ENCODE peak calls at places on chromosomes 11 and 22, in nine cellular contexts. C, T, S, M, W, H, Q, F and N are unnamed samples.

GRCh38 chr11:33654594-33654993 is 46.0 kb downstream of the C11orf91 start:
- DNase-seq in C (no peak), T (no peak), S (no peak), M (no peak), W (no peak), H (no peak), Q (no peak), F (no peak), N (no peak)

GRCh38 chr11:19472679-19473078 is 231.9 kb upstream of the E2F8 start:
- DNase-seq in C (no peak), T (peak), S (no peak), M (peak), W (no peak), H (peak), Q (no peak), F (no peak), N (no peak)

GRCh38 chr11:17734986-17735822 is 623 bp downstream of the KCNC1 start:
- DNase-seq in C (peak), T (peak), S (no peak), M (peak), W (peak), H (peak), Q (no peak), F (no peak), N (peak)

GRCh38 chr11:111913031-111913861 is 712 bp downstream of the HSPB2 start:
- DNase-seq in C (no peak), T (peak), S (no peak), M (peak), W (peak), H (peak), Q (peak), F (no peak), N (no peak)

GRCh38 chr11:45385844-45386243 is 99.7 kb upstream of the SYT13 start:
- DNase-seq in C (no peak), T (no peak), S (peak), M (no peak), W (no peak), H (no peak), Q (no peak), F (no peak), N (no peak)

GRCh38 chr22:46007848-46008261 is 30.9 kb upstream of the WNT7B start:
- DNase-seq in C (no peak), T (peak), S (no peak), M (peak), W (peak), H (peak), Q (peak), F (no peak), N (no peak)

GRCh38 chr11:72014761-72015320 is 16.1 kb downstream of the IL18BP start:
- DNase-seq in C (no peak), T (no peak), S (no peak), M (no peak), W (no peak), H (no peak), Q (no peak), F (no peak), N (no peak)

GRCh38 chr22:22746963-22747933 is 102.8 kb downstream of the GGTLC2 start:
- DNase-seq in C (no peak), T (no peak), S (no peak), M (no peak), W (no peak), H (no peak), Q (no peak), F (peak), N (no peak)

GRCh38 chr11:68050371-68050841 is 11.6 kb downstream of the TCIRG1 start:
- DNase-seq in C (no peak), T (no peak), S (no peak), M (no peak), W (peak), H (no peak), Q (no peak), F (no peak), N (no peak)

GRCh38 chr11:130775306-130776043 is 140.8 kb downstream of the SNX19 start:
- DNase-seq in C (no peak), T (no peak), S (no peak), M (peak), W (no peak), H (peak), Q (no peak), F (no peak), N (no peak)

DNA sequence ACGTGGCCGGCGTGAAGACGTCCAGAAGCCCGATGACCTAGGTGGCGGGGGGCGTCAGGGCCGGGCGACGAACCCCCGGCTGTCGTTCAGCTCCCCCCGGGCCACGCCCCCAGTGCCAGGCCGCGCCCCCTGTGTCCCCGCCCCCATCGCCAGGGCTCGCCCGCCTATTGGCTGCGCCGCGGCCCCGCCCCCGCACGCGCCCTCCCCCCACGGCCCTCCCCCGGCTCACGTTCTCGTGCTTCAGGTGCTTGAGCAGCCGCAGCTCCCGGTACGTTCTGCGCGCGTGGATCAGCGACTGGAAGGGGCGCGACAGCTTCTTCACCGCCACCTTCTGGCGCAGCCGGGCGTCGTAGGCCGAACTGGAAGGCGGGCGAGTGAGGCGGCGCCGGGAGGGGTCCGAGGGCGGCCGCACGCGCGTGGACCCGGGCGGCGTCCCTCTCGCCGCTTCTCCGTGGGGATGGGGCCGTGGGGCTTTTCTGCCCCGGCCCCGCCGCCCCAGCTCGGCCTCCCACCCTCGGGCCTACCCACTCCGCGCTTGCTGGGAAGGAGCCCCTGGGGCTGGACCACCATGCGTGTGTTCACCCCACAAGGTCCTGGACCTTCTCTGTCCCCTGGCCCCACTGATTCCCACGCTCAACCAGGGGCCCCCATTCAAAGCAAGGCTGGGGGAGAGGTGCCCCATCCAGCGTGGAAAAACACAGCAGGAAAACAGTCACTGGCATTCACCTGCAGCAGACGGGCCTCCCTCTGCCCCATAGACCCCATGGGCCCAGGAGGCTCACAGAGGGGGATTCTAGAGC is 2.4 kb downstream of the MAPK11 start:
- DNase-seq in C (peak), T (peak), S (peak), M (peak), W (peak), H (peak), Q (peak), F (peak), N (no peak)
- H3K4me3 ChIP-seq in C (peak), T (no peak), S (no peak), M (peak), W (peak), H (peak), Q (peak), F (peak), N (no peak)

GRCh38 chr11:35362571-35362980 is 56.8 kb downstream of the SLC1A2 start:
- DNase-seq in C (no peak), T (no peak), S (no peak), M (peak), W (no peak), H (no peak), Q (no peak), F (no peak), N (no peak)
- H3K4me3 ChIP-seq in C (no peak), T (no peak), S (no peak), M (no peak), W (no peak), H (no peak), Q (no peak), F (no peak), N (no peak)

GRCh38 chr11:1219446-1219835 is 3.4 kb upstream of the MUC5B start:
- DNase-seq in C (no peak), T (no peak), S (no peak), M (no peak), W (peak), H (no peak), Q (no peak), F (no peak), N (no peak)

GRCh38 chr11:1217151-1217550 is 5.7 kb upstream of the MUC5B start:
- DNase-seq in C (no peak), T (no peak), S (no peak), M (no peak), W (no peak), H (no peak), Q (no peak), F (no peak), N (no peak)

GRCh38 chr11:1219836-1220810 is 2.7 kb upstream of the MUC5B start:
- DNase-seq in C (peak), T (peak), S (no peak), M (no peak), W (peak), H (peak), Q (no peak), F (no peak), N (no peak)

GRCh38 chr11:1218788-1219445 is 3.9 kb upstream of the MUC5B start:
- DNase-seq in C (peak), T (no peak), S (no peak), M (no peak), W (peak), H (no peak), Q (no peak), F (no peak), N (no peak)

DNA sequence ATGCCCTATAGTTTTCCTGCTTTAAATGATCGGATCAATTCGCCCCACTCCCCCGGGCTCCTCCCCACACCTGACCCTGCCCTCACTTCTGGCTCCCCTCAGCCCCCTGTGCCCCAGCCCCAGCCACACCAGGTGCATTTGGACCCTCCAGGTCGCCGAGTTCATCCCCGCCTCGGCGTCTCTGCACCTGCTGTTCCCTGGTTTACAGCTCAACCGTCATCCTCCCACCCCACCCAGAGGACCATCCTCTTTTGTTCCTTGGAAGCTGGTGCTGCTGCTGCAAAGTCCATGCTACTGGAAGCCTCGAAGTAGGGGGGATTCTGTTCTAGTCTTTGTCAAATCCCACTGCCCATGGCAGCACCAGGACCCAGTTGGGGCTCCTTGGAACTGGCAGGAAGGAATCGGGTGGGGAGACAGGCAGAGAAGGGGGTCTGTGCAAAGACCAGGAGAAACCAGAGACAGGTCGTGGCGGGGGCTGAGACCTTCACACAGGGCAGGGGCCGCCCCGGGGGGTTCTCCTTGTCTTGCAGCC is 4.5 kb upstream of the MUC5B start:
- DNase-seq in C (peak), T (no peak), S (no peak), M (no peak), W (no peak), H (no peak), Q (no peak), F (no peak), N (no peak)
- H3K4me3 ChIP-seq in C (no peak), T (no peak), S (no peak), M (no peak), W (no peak), H (no peak), Q (no peak), F (no peak), N (no peak)

GRCh38 chr22:24432059-24432853 is 4.9 kb downstream of the ADORA2A start:
- DNase-seq in C (peak), T (peak), S (no peak), M (peak), W (peak), H (peak), Q (no peak), F (peak), N (no peak)

GRCh38 chr22:24435323-24435645 is 7.9 kb downstream of the ADORA2A start:
- DNase-seq in C (no peak), T (no peak), S (no peak), M (no peak), W (no peak), H (no peak), Q (no peak), F (peak), N (no peak)

GRCh38 chr22:24434472-24435322 is 7.3 kb downstream of the ADORA2A start:
- DNase-seq in C (no peak), T (peak), S (peak), M (no peak), W (peak), H (peak), Q (no peak), F (peak), N (peak)

GRCh38 chr22:24433001-24433867 is 5.8 kb downstream of the ADORA2A start:
- DNase-seq in C (no peak), T (no peak), S (no peak), M (no peak), W (peak), H (no peak), Q (no peak), F (peak), N (no peak)

GRCh38 chr22:24433868-24434471 is 6.6 kb downstream of the ADORA2A start:
- DNase-seq in C (no peak), T (no peak), S (no peak), M (peak), W (peak), H (peak), Q (no peak), F (peak), N (peak)
- H3K4me3 ChIP-seq in C (no peak), T (no peak), S (peak), M (no peak), W (no peak), H (no peak), Q (no peak), F (peak), N (no peak)

GRCh38 chr11:63914896-63915681 is 1.9 kb downstream of the RCOR2 start:
- DNase-seq in C (no peak), T (peak), S (no peak), M (no peak), W (no peak), H (no peak), Q (no peak), F (no peak), N (peak)

GRCh38 chr11:63915961-63916836 is 765 bp downstream of the RCOR2 start:
- DNase-seq in C (peak), T (peak), S (no peak), M (peak), W (peak), H (no peak), Q (peak), F (peak), N (peak)

GRCh38 chr11:63918576-63919171 is 1.7 kb upstream of the RCOR2 start:
- DNase-seq in C (peak), T (peak), S (no peak), M (peak), W (peak), H (no peak), Q (no peak), F (no peak), N (peak)

GRCh38 chr11:63917685-63918523 is 940 bp upstream of the RCOR2 start:
- DNase-seq in C (peak), T (peak), S (no peak), M (peak), W (peak), H (peak), Q (peak), F (peak), N (peak)

GRCh38 chr11:63916837-63917684 is at the start of gene RCOR2:
- DNase-seq in C (peak), T (peak), S (peak), M (peak), W (peak), H (peak), Q (peak), F (peak), N (peak)
- H3K4me3 ChIP-seq in C (peak), T (peak), S (peak), M (peak), W (peak), H (peak), Q (peak), F (peak), N (peak)